ENCODE peak calls at places on chromosomes 16 and 17, in nine cellular contexts. C, V, X, E, K, G, T, Y and F are unnamed samples.

GRCh38 chr16:14325502-14325901 is 254.4 kb downstream of the MRTFB start:
- DNase-seq in E (no peak), K (no peak), G (no peak), X (no peak), Y (no peak), T (no peak), C (no peak), V (no peak), F (no peak)

GRCh38 chr17:71084219-71084618 is 914.9 kb downstream of the KCNJ2 start:
- DNase-seq in X (no peak), V (peak), K (peak), E (no peak), Y (peak), T (no peak), G (no peak), C (no peak), F (peak)

GRCh38 chr16:74667215-74667765 is 613 bp upstream of the RFWD3 start:
- DNase-seq in V (peak), C (peak), E (no peak), Y (peak), X (no peak), G (peak), T (no peak), K (peak), F (peak)

GRCh38 chr16:6111390-6111789 is 1013.8 kb upstream of the EEF2KMT start:
- DNase-seq in E (no peak), V (no peak), X (no peak), C (no peak), T (no peak), Y (no peak), G (peak), K (no peak), F (no peak)

GRCh38 chr16:64242510-64242909 is 879.4 kb downstream of the CDH11 start:
- DNase-seq in C (peak), G (no peak), Y (no peak), V (no peak), K (no peak), E (no peak), X (no peak), T (no peak), F (no peak)

GRCh38 chr16:54034684-54035083 is 251.9 kb downstream of the IRX3 start:
- DNase-seq in X (no peak), G (no peak), E (no peak), K (peak), V (no peak), Y (no peak), T (no peak), C (no peak), F (no peak)

GRCh38 chr17:44587339-44587738 is 30.1 kb downstream of the FZD2 start:
- DNase-seq in C (peak), X (no peak), V (peak), Y (no peak), G (peak), E (no peak), K (peak), T (peak), F (peak)

GRCh38 chr16:8026450-8026849 is 563.9 kb downstream of the TMEM114 start:
- DNase-seq in G (no peak), C (no peak), Y (peak), E (no peak), K (no peak), V (no peak), X (no peak), T (no peak), F (peak)

GRCh38 chr17:7440113-7440822 is 956 bp downstream of the FGF11 start:
- DNase-seq in G (no peak), Y (no peak), X (peak), C (peak), V (no peak), K (no peak), T (peak), E (no peak), F (no peak)

GRCh38 chr17:3890082-3890892 is 2.6 kb downstream of the CAMKK1 start:
- DNase-seq in X (no peak), V (peak), E (no peak), Y (no peak), T (peak), K (peak), G (peak), C (peak), F (no peak)

GRCh38 chr16:69089091-69089912 is 16.2 kb upstream of the HAS3 start:
- DNase-seq in E (no peak), T (no peak), V (no peak), Y (no peak), X (peak), G (peak), K (peak), C (no peak), F (no peak)

GRCh38 chr17:15893333-15894024 is 51.5 kb upstream of the ADORA2B start:
- DNase-seq in G (peak), K (peak), C (no peak), E (no peak), V (no peak), Y (no peak), T (no peak), X (no peak), F (no peak)

GRCh38 chr17:57537524-57538410 is 207.3 kb downstream of the CCDC182 start:
- DNase-seq in C (no peak), K (no peak), V (no peak), T (no peak), X (no peak), G (no peak), Y (no peak), E (no peak), F (no peak)

GRCh38 chr16:67648764-67649407 is 3.9 kb downstream of the CARMIL2 start:
- DNase-seq in Y (no peak), T (no peak), K (no peak), X (peak), C (no peak), V (no peak), E (no peak), G (no peak), F (no peak)

GRCh38 chr17:75931062-75931461 is 9.8 kb downstream of the FBF1 start:
- DNase-seq in V (no peak), T (no peak), C (no peak), Y (no peak), G (no peak), X (no peak), K (no peak), E (no peak), F (no peak)

GRCh38 chr17:40659909-40660308 is 5.1 kb downstream of the KRT222 start:
- DNase-seq in X (no peak), C (no peak), G (no peak), V (no peak), E (no peak), K (no peak), T (no peak), Y (no peak), F (no peak)

GRCh38 chr17:40663252-40663651 is 1.7 kb downstream of the KRT222 start:
- DNase-seq in Y (no peak), C (no peak), X (no peak), V (no peak), G (no peak), E (no peak), K (no peak), T (no peak), F (no peak)

GRCh38 chr17:40666366-40666765 is 1.4 kb upstream of the KRT222 start:
- DNase-seq in E (no peak), C (no peak), K (no peak), X (no peak), V (no peak), T (no peak), Y (no peak), G (no peak), F (no peak)

DNA sequence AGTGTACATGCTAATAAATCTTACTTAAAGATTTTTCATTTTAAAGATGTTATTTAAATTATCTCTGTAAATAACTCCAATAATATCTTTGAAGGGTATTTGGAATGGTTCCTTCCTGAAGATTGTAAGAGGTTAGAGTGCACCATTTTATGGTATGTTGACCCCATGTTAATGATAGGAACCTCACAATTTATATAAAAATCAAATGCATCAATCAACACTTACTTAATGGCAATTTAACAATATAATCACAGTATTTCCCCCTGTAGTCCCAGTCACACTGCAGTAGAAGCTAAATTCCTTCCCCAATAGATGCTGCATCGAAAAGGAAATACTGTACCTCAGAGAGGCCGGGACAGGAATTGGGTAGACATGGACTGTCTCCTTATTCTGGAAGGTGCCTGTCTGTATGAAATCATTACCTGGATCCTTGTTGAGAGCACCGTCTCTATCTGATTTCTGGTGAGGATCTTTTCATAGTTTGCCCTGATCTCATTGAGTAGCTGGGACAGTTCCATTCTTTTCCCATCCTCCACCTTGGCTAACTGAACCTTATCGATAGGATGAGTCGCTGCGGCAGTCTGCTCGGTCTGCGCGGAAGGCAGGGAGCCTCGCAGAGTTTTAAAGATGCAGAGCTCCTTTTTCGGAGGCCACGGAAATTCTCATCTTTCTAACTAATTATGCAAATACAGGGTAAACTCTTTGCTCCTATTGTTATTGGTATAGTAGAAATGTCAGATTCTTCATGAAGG is at the start of gene KRT222:
- DNase-seq in C (no peak), E (no peak), Y (no peak), G (no peak), V (no peak), K (no peak), T (no peak), X (no peak), F (no peak)
- H3K4me3 ChIP-seq in C (peak), E (no peak), Y (no peak), G (peak), V (no peak), K (no peak), T (peak), X (peak), F (peak)

GRCh38 chr16:280991-281659 is 734 bp downstream of the ARHGDIG start:
- DNase-seq in V (no peak), G (no peak), Y (no peak), C (no peak), E (no peak), T (no peak), X (peak), K (no peak), F (no peak)
- H3K4me3 ChIP-seq in V (no peak), G (no peak), Y (no peak), C (peak), E (no peak), T (peak), X (peak), K (no peak), F (peak)

DNA sequence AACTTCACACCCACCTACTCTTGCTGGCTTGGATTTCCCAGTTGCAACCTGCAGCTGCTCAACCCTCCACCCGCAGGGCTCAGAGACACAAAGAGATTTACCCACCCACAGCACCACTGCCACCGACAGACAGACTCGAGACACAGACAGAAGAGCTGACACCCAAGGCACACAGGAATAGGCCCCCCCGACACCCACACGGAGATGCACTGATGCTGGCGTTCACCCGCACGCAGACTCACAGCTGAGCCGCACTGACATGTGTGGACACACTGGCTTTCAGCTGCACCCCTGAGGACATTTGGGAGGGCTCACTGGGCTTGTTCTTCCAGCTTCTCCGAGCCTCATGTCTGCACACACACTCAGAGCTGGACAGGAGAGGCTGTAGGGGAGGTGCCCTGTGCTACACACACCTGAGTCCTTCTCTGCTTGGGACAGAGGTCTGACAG is 8.2 kb downstream of the STX1B start:
- DNase-seq in Y (no peak), X (no peak), K (no peak), V (no peak), E (no peak), G (no peak), C (no peak), T (no peak), F (no peak)
- H3K4me3 ChIP-seq in Y (no peak), X (no peak), K (no peak), V (no peak), E (no peak), G (no peak), C (no peak), T (no peak), F (no peak)

GRCh38 chr16:3187798-3188674 is at the start of gene OR1F1:
- DNase-seq in C (no peak), X (no peak), V (peak), G (peak), T (no peak), Y (peak), K (peak), E (no peak), F (no peak)

GRCh38 chr16:3188925-3189825 is 1.2 kb downstream of the OR1F1 start:
- DNase-seq in C (no peak), V (peak), G (peak), Y (no peak), X (no peak), K (peak), T (no peak), E (no peak), F (no peak)

GRCh38 chr16:3189869-3190268 is 1.9 kb downstream of the OR1F1 start:
- DNase-seq in V (no peak), E (no peak), X (no peak), G (no peak), T (no peak), C (no peak), Y (no peak), K (no peak), F (no peak)

GRCh38 chr16:3188675-3188924 is 596 bp downstream of the OR1F1 start:
- DNase-seq in E (no peak), T (no peak), Y (no peak), K (no peak), G (no peak), X (no peak), V (no peak), C (no peak), F (no peak)

DNA sequence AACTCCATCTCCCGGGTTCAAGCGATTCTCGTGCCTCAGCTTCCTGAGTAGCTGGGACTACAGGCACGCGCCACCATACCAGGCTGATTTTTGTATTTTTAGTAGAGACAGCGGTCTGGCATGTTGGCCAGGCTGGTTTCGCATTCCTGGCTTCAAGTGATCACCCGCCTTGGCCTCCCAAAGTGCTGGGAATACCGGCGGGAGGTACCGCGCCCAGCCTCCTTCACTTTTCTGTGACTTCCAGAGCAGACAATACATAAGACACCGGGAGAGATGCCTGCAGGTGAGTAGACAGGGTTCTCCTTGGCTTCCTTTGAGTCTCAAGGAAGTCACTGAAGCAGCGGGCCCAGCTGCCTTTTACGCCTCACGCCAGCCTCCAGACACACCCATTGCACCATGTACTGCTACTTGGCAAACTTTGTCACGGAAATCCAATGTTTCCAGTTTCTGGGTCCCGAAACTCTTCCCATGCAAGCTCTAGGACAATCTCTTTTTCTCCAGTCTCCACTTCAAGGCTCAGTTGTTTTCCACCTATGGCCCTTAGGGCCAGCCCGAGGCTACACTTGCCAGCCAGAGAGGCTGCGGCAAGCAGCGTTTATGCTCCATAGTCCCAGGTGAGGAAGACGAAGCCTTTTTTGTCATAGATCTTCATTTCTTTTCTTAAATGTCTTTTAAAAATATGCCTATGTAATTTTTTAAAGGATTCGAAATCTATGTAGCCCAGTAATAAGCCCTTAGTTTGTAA is 886 bp upstream of the OR1F1 start:
- DNase-seq in E (no peak), V (no peak), G (no peak), Y (no peak), T (no peak), K (no peak), X (no peak), C (no peak), F (no peak)
- H3K4me3 ChIP-seq in E (no peak), V (no peak), G (no peak), Y (no peak), T (no peak), K (no peak), X (no peak), C (no peak), F (no peak)

GRCh38 chr17:48037036-48037881 is at the start of gene COPZ2:
- DNase-seq in G (peak), C (peak), E (peak), V (peak), K (peak), Y (peak), T (peak), X (peak), F (no peak)
- H3K4me3 ChIP-seq in G (peak), C (peak), E (peak), V (peak), K (peak), Y (peak), T (peak), X (peak), F (peak)

GRCh38 chr17:1628856-1629646 is 417 bp upstream of the SLC43A2 start:
- DNase-seq in X (peak), K (peak), Y (peak), T (peak), C (peak), E (peak), G (peak), V (peak), F (peak)
- H3K4me3 ChIP-seq in X (peak), K (peak), Y (peak), T (peak), C (peak), E (peak), G (peak), V (peak), F (peak)

GRCh38 chr16:87832759-87833502 is 36.4 kb downstream of the SLC7A5 start:
- DNase-seq in T (no peak), G (no peak), X (peak), E (no peak), Y (no peak), C (no peak), K (no peak), V (no peak), F (no peak)
- H3K4me3 ChIP-seq in T (no peak), G (no peak), X (no peak), E (no peak), Y (no peak), C (no peak), K (no peak), V (no peak), F (no peak)

GRCh38 chr16:81664153-81664552 is 114.9 kb upstream of the PLCG2 start:
- DNase-seq in C (no peak), Y (no peak), K (no peak), E (no peak), V (no peak), G (no peak), X (no peak), T (no peak), F (no peak)
- H3K4me3 ChIP-seq in C (no peak), Y (no peak), K (no peak), E (no peak), V (no peak), G (no peak), X (no peak), T (no peak), F (no peak)

GRCh38 chr17:81285894-81286293 is 9.2 kb downstream of the SLC38A10 start:
- DNase-seq in C (no peak), G (no peak), E (no peak), T (no peak), Y (no peak), V (no peak), X (no peak), K (no peak), F (no peak)
- H3K4me3 ChIP-seq in C (peak), G (no peak), E (peak), T (peak), Y (peak), V (no peak), X (no peak), K (no peak), F (no peak)